ENCODE peak calls at places on chromosomes 13 and 19, in eight cellular contexts. J, S, I, K, V, T, G and R are unnamed samples.

GRCh38 chr19:5369962-5370367 is 29.4 kb upstream of the PTPRS start:
- DNase-seq in J (no peak), S (no peak), I (peak; percentile 78), K (peak; percentile 83), V (no peak), T (no peak), G (no peak), R (no peak)

GRCh38 chr13:73258396-73258795 is 199.6 kb downstream of the KLF5 start:
- DNase-seq in J (no peak), S (no peak), I (no peak), K (no peak), V (no peak), T (no peak), G (no peak), R (no peak)

GRCh38 chr19:27774337-27774736 is 1438.6 kb downstream of the UQCRFS1 start:
- DNase-seq in J (no peak), S (no peak), I (peak; percentile 60), K (no peak), V (no peak), T (no peak), G (no peak), R (no peak)

GRCh38 chr19:9848060-9848459 is 12.9 kb downstream of the PIN1 start:
- DNase-seq in J (no peak), S (no peak), I (peak; percentile 37), K (no peak), V (no peak), T (no peak), G (no peak), R (no peak)

GRCh38 chr13:105058517-105058916 is 1476.9 kb downstream of the EFNB2 start:
- DNase-seq in J (no peak), S (no peak), I (no peak), K (no peak), V (no peak), T (no peak), G (no peak), R (no peak)

GRCh38 chr13:34462843-34463242 is 479.2 kb upstream of the NBEA start:
- DNase-seq in J (no peak), S (peak; percentile 60), I (no peak), K (no peak), V (peak; percentile 70), T (peak; percentile 39), G (peak; percentile 17), R (no peak)

GRCh38 chr13:23460309-23460708 is 26.8 kb upstream of the SACS start:
- DNase-seq in J (no peak), S (no peak), I (no peak), K (no peak), V (no peak), T (no peak), G (no peak), R (no peak)

GRCh38 chr13:23380534-23380933 is 53.0 kb downstream of the SACS start:
- DNase-seq in J (no peak), S (no peak), I (no peak), K (no peak), V (peak; percentile 83), T (no peak), G (no peak), R (no peak)

GRCh38 chr13:105642511-105642958 is 892.9 kb downstream of the EFNB2 start:
- DNase-seq in J (no peak), S (no peak), I (no peak), K (no peak), V (no peak), T (no peak), G (no peak), R (no peak)

GRCh38 chr13:53200075-53200474 is 171.5 kb downstream of the OLFM4 start:
- DNase-seq in J (no peak), S (peak; percentile 38), I (peak; percentile 4), K (no peak), V (no peak), T (no peak), G (no peak), R (no peak)

GRCh38 chr13:53198017-53198416 is 169.4 kb downstream of the OLFM4 start:
- DNase-seq in J (no peak), S (no peak), I (no peak), K (no peak), V (no peak), T (no peak), G (no peak), R (no peak)

GRCh38 chr13:53198699-53199098 is 170.1 kb downstream of the OLFM4 start:
- DNase-seq in J (no peak), S (no peak), I (no peak), K (no peak), V (no peak), T (no peak), G (no peak), R (no peak)

GRCh38 chr13:53201454-53202225 is 173.0 kb downstream of the OLFM4 start:
- DNase-seq in J (no peak), S (peak; percentile 35), I (peak; percentile 58), K (peak; percentile 71), V (no peak), T (no peak), G (no peak), R (no peak)

DNA sequence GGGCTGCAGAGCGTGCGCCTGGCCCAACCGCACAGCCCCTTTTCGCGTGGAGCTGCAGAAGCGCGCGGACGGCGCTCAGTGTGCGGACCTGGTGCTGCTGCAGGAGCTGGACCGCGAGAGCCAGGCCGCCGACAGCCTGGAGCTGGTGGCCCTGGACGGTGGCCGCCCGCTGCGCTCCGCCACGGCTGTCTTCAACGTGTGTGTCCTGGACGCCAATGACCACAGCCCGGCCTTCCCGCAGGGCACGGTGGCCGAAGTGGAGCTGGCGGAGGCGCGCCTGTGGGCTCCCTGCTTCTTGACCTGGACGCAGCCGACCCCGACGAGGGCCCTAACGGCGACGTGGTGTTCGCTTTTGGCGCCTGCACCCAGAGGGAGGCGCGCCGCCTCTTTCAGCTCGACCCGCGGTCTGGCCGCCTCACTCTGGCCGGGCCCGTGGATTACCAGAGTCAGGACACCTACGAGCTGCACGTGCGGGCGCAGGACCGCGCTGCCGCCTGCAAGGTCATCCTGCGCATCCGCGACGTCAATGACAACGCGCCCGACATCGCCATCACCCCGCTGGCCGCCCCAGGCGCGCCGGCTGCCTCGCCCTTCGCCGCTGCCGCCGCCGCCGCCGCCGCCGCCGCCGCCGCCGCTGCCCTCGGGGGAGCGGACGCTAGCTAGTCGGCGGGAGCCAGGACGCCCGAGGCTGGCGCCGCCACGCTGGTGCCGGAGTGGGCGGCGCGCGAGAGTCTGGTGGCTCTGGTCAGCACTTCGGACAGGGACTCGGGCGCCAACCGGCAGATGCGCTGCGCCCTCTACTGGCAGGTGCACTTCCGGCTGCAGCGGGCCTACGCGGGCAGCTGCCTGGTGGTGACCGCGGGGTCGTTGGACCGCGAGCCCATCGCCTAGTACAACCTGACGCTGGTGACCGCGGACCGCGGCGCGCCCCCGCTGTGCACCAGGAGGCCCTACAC is 172.2 kb downstream of the OLFM4 start:
- DNase-seq in J (no peak), S (no peak), I (peak; percentile 8), K (peak; percentile 86), V (no peak), T (no peak), G (no peak), R (peak; percentile 82)
- TF ChIP-seq CTCF in J (no peak), S (no peak), I (no peak), K (peak; percentile 92), V (peak; percentile 11), T (peak; percentile 39), G (no peak), R (peak; percentile 81)

DNA sequence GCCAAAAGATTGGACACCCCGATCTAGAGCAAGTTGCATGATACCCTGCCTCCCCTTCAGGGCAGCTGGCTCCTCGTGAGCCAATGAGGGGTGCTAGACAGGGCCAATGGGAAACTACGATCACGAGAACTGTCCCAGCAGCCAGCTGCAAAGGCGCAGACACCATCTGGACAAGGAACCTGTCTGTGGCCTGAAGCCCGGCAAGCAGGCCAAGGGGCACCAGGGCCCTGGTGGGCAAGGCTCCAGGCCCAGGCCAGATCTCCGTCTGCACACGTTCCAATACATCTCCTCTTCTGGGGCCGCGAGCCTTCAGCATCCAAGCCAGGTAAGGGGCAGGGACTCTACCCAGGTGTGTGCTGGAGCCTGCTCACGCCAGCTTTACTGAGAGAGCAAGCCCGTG is 20.2 kb downstream of the MED26 start:
- DNase-seq in J (no peak), S (no peak), I (no peak), K (no peak), V (no peak), T (no peak), G (no peak), R (no peak)
- TF ChIP-seq CTCF in J (no peak), S (no peak), I (no peak), K (no peak), V (no peak), T (no peak), G (no peak), R (no peak)

GRCh38 chr19:54190503-54190941 is 586 bp upstream of the TSEN34 start:
- DNase-seq in J (peak; percentile 99), S (peak; percentile 99), I (peak; percentile 99), K (peak; percentile 99), V (peak; percentile 99), T (peak; percentile 94), G (peak; percentile 97), R (peak; percentile 100)

GRCh38 chr19:54191671-54192453 is 754 bp downstream of the TSEN34 start:
- DNase-seq in J (no peak), S (no peak), I (no peak), K (no peak), V (no peak), T (no peak), G (no peak), R (no peak)

GRCh38 chr19:54192972-54193371 is 1.9 kb downstream of the TSEN34 start:
- DNase-seq in J (no peak), S (no peak), I (no peak), K (no peak), V (no peak), T (no peak), G (no peak), R (no peak)

GRCh38 chr19:54189668-54190502 is 505 bp upstream of the MBOAT7 start:
- DNase-seq in J (peak; percentile 100), S (peak; percentile 99), I (peak; percentile 100), K (peak; percentile 99), V (peak; percentile 99), T (peak; percentile 99), G (peak; percentile 100), R (peak; percentile 100)

DNA sequence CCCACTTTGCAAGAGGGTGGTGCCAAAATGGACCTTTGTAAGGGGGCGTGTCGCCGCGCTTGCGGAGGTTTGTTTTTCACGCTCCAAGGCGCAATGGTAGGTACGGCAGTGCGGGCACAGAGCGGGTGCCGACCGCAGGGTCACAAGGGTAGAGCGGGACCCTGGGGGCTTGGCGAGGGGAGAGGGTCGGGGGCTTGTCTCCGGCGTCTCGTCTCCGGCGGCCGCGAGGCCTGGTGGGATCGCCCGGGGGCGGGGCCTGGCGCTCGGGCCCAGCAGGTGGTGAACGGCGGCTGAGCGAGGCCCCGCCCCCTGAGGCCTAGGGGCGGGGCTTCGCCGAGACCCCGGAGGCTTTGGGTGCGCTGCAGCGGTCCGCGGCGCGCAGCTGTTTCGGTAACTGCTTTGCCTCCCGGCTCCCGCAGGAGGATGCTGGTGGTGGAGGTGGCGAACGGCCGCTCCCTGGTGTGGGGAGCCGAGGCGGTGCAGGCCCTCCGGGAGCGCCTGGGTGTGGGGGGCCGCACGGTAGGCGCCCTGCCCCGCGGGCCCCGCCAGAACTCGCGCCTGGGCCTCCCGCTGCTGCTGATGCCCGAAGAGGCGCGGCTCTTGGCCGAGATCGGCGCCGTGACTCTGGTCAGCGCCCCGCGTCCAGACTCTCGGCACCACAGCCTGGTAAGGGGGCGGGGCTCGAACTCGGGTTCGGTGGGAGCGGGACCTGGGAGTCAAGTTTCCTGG is at the start of gene TSEN34:
- DNase-seq in J (peak; percentile 73), S (no peak), I (peak; percentile 93), K (peak; percentile 93), V (peak; percentile 80), T (no peak), G (no peak), R (peak; percentile 87)
- TF ChIP-seq CTCF in J (no peak), S (no peak), I (no peak), K (no peak), V (no peak), T (no peak), G (no peak), R (no peak)

GRCh38 chr19:44747739-44748425 is 626 bp upstream of the BCL3 start:
- DNase-seq in J (peak; percentile 43), S (peak; percentile 82), I (peak; percentile 83), K (no peak), V (peak; percentile 61), T (no peak), G (no peak), R (no peak)
- TF ChIP-seq CTCF in J (no peak), S (no peak), I (no peak), K (no peak), V (no peak), T (no peak), G (no peak), R (no peak)